ENCODE peak calls at places on chromosomes 4 and X, in nine cellular contexts. W is CD8-positive, alpha-beta T cell; C is GM23338; S is fibroblast of pulmonary artery; P is endodermal cell; L is hepatocyte; B is right lobe of liver; H is ovary; Q is HCT116. R is an unnamed sample.

GRCh38 chr4:125181804-125182203 is 133.0 kb upstream of the FAT4 start:
- DNase-seq in H (no peak), W (no peak), Q (no peak), B (no peak), L (no peak), P (no peak), S (no peak), C (no peak), R (no peak)

GRCh38 chrX:103831803-103832544 is at the start of gene RAB9B:
- DNase-seq in P (peak; percentile 93), W (peak; percentile 64), S (no peak), Q (no peak), H (peak; percentile 79), B (peak; percentile 47), C (peak; percentile 36), L (peak; percentile 58), R (no peak)

GRCh38 chr4:30912098-30912719 is 192.0 kb downstream of the PCDH7 start:
- DNase-seq in B (no peak), C (no peak), W (no peak), P (no peak), Q (no peak), L (no peak), S (peak; percentile 6), H (no peak), R (peak; percentile 13)

GRCh38 chr4:99886146-99886545 is 8.1 kb downstream of the LAMTOR3 start:
- DNase-seq in S (peak; percentile 55), H (no peak), B (no peak), Q (no peak), C (no peak), P (no peak), W (no peak), L (no peak), R (peak; percentile 72)

GRCh38 chr4:150366487-150366999 is 215.4 kb upstream of the MAB21L2 start:
- DNase-seq in W (no peak), B (no peak), L (no peak), P (peak; percentile 74), S (no peak), C (peak; percentile 77), Q (no peak), H (no peak), R (no peak)

GRCh38 chrX:52923781-52924241 is 26.7 kb downstream of the FAM156B start:
- DNase-seq in H (no peak), L (peak; percentile 39), P (peak; percentile 33), W (no peak), S (peak; percentile 56), Q (no peak), B (no peak), C (no peak), R (peak; percentile 69)

GRCh38 chr4:83386931-83387897 is 52.6 kb upstream of the HPSE start:
- DNase-seq in B (no peak), C (peak; percentile 47), W (no peak), L (no peak), H (no peak), P (peak; percentile 61), S (no peak), Q (no peak), R (peak; percentile 13)

GRCh38 chr4:167221074-167221473 is 13.2 kb downstream of the SPOCK3 start:
- DNase-seq in H (no peak), S (no peak), B (no peak), W (no peak), L (no peak), C (no peak), P (no peak), Q (no peak), R (no peak)

GRCh38 chrX:134688839-134689238 is 30.6 kb upstream of the PLAC1 start:
- DNase-seq in L (no peak), P (no peak), H (no peak), B (no peak), Q (no peak), S (peak; percentile 29), W (no peak), C (no peak), R (peak; percentile 68)

GRCh38 chr4:164937576-164938270 is 39.7 kb downstream of the TRIM61 start:
- DNase-seq in C (peak; percentile 60), L (peak; percentile 61), B (peak; percentile 69), S (peak; percentile 17), H (no peak), W (no peak), P (peak; percentile 84), Q (no peak), R (peak; percentile 50)

GRCh38 chr4:8725845-8726244 is 133.3 kb downstream of the CPZ start:
- DNase-seq in S (no peak), Q (no peak), W (no peak), H (no peak), B (peak; percentile 15), L (no peak), P (peak; percentile 28), C (no peak), R (no peak)

GRCh38 chr4:186733778-186734177 is 10.1 kb upstream of the FAT1 start:
- DNase-seq in S (no peak), C (no peak), L (no peak), W (no peak), P (no peak), H (no peak), B (no peak), Q (no peak), R (no peak)

GRCh38 chr4:154024097-154024496 is 235.2 kb upstream of the SFRP2 start:
- DNase-seq in S (no peak), C (peak; percentile 63), L (no peak), B (peak; percentile 51), W (no peak), P (peak; percentile 63), H (no peak), Q (no peak), R (peak; percentile 22)

GRCh38 chrX:119069762-119070161 is 3.0 kb upstream of the CT47C1 start:
- DNase-seq in L (no peak), B (no peak), P (no peak), W (no peak), S (no peak), Q (no peak), C (no peak), H (no peak), R (no peak)

GRCh38 chr4:129350800-129351199 is 254.8 kb downstream of the C4orf33 start:
- DNase-seq in W (no peak), H (no peak), L (no peak), S (no peak), C (no peak), Q (no peak), P (no peak), B (no peak), R (no peak)

GRCh38 chr4:75726577-75726976 is 2.2 kb downstream of the USO1 start:
- DNase-seq in W (no peak), L (no peak), H (no peak), C (no peak), S (no peak), P (no peak), B (no peak), Q (no peak), R (peak; percentile 26)

GRCh38 chr4:75724867-75725724 is 719 bp downstream of the USO1 start:
- DNase-seq in P (peak; percentile 86), C (peak; percentile 80), L (peak; percentile 92), W (peak; percentile 37), B (peak; percentile 79), H (peak; percentile 74), S (peak; percentile 74), Q (peak; percentile 23), R (peak; percentile 77)

GRCh38 chr4:75729836-75730235 is 5.5 kb downstream of the USO1 start:
- DNase-seq in Q (no peak), C (no peak), L (no peak), S (no peak), P (no peak), B (no peak), W (no peak), H (no peak), R (no peak)

GRCh38 chr4:75724066-75724866 is at the start of gene USO1:
- DNase-seq in C (peak; percentile 99), Q (peak; percentile 97), S (peak; percentile 99), W (peak; percentile 98), B (peak; percentile 100), H (peak; percentile 99), P (peak; percentile 100), L (peak; percentile 99), R (peak; percentile 99)

GRCh38 chr4:75727073-75727472 is 2.7 kb downstream of the USO1 start:
- DNase-seq in W (no peak), Q (no peak), C (no peak), H (no peak), B (no peak), P (no peak), S (no peak), L (no peak), R (no peak)
- H3K4me3 ChIP-seq in W (no peak overlapping the region), Q (no peak overlapping the region), C (peak overlapping the region; percentile 68), H (no peak overlapping the region), B (no peak overlapping the region), P (peak overlapping the region; percentile 92), S (peak overlapping the region; percentile 97), L (no peak overlapping the region), R (no peak overlapping the region)

DNA sequence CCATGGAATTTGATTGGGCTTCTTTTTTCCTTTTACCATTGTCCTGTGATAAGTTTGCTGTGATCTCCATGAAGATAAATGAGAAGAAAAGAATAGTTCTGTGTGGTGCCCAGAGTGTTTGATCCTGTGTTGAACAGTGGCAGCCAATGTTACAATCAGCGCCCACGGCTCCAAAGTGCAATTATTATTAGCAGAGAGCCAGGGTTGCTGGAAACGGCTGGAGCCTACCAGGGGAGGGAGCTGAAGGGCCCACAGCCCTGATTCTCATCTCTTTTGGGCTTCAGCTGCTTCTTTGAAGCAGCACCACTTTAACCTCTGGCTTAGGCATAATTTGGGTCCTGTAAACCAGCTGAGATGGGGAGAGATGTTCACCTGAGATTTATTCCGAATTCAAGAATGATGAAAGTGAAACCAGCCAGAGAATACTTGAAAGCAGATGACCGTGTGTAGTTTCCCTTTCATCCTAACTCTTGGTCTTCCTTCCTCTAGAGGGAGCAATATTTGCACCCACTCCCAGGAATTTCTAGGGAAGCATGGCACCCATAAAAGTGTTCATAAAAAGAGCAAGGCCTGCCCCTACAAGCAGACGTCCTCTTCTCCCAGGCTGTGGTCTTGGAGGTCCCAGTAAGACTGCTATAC is 298.3 kb downstream of the EVC2 start:
- DNase-seq in H (no peak), L (no peak), C (peak; percentile 48), Q (no peak), S (no peak), W (no peak), P (peak; percentile 48), B (no peak), R (no peak)
- TF ChIP-seq CTCF in H (no peak), L (no peak), C (peak; percentile 59), Q (peak; percentile 14), S (no peak), W (no peak), P (peak; percentile 60), B (peak; percentile 9), R (no peak)

GRCh38 chr4:127634181-127634580 is 1.4 kb downstream of the INTU start:
- DNase-seq in L (no peak), S (peak; percentile 77), C (no peak), P (no peak), H (no peak), Q (no peak), B (no peak), W (no peak), R (peak; percentile 87)
- H3K4me3 ChIP-seq in L (no peak overlapping the region), S (no peak overlapping the region), C (peak overlapping the region; percentile 67), P (peak overlapping the region; percentile 93), H (no peak overlapping the region), Q (no peak overlapping the region), B (no peak overlapping the region), W (no peak overlapping the region), R (no peak overlapping the region)

GRCh38 chr4:47002593-47002992 is 9.2 kb upstream of the GABRA4 start:
- DNase-seq in S (peak; percentile 30), C (peak; percentile 23), Q (no peak), L (no peak), B (no peak), H (no peak), W (no peak), P (no peak), R (peak; percentile 45)
- TF ChIP-seq CTCF in S (peak; percentile 53), C (peak; percentile 54), Q (no peak), L (peak; percentile 40), B (no peak), H (no peak), W (no peak), P (peak; percentile 63), R (peak; percentile 41)

R was measured in cardiac fibroblast.